ENCODE peak calls at places on chromosomes 16 and 17, in six cellular contexts. One of them, this sample, is unnamed. For H3K79me2, the result is how much of the 10 kb centered on the place peaks cover.

GRCh38 chr16:12646490-12647274 is 157.0 kb downstream of the CPPED1 start:
- DNase-seq in neural progenitor cell: no peak
- DNase-seq in SK-N-SH: peak
- DNase-seq in GM23248: peak
- DNase-seq in fibroblast of lung: no peak
- DNase-seq in PC-3: no peak
- DNase-seq in this sample: peak

GRCh38 chr17:44170499-44171201 is at the start of gene ASB16:
- DNase-seq in neural progenitor cell: peak
- DNase-seq in SK-N-SH: peak
- DNase-seq in GM23248: peak
- DNase-seq in fibroblast of lung: peak
- DNase-seq in PC-3: no peak
- DNase-seq in this sample: peak

GRCh38 chr17:17119533-17119932 is 77.3 kb downstream of the MPRIP start:
- DNase-seq in neural progenitor cell: no peak
- DNase-seq in SK-N-SH: no peak
- DNase-seq in GM23248: peak
- DNase-seq in fibroblast of lung: peak
- DNase-seq in PC-3: peak
- DNase-seq in this sample: no peak

GRCh38 chr17:78494189-78494960 is 82.8 kb downstream of the DNAH17 start:
- DNase-seq in neural progenitor cell: no peak
- DNase-seq in SK-N-SH: no peak
- DNase-seq in GM23248: no peak
- DNase-seq in fibroblast of lung: no peak
- DNase-seq in PC-3: no peak
- DNase-seq in this sample: no peak

GRCh38 chr16:10738231-10739077 is 5.2 kb upstream of the NUBP1 start:
- DNase-seq in neural progenitor cell: no peak
- DNase-seq in SK-N-SH: no peak
- DNase-seq in GM23248: peak
- DNase-seq in fibroblast of lung: peak
- DNase-seq in PC-3: peak
- DNase-seq in this sample: peak

GRCh38 chr17:50947844-50948514 is 81.8 kb upstream of the TOB1 start:
- DNase-seq in neural progenitor cell: no peak
- DNase-seq in SK-N-SH: peak
- DNase-seq in GM23248: no peak
- DNase-seq in fibroblast of lung: no peak
- DNase-seq in PC-3: peak
- DNase-seq in this sample: no peak

GRCh38 chr16:69611103-69611640 is 45.4 kb downstream of the NFAT5 start:
- DNase-seq in neural progenitor cell: no peak
- DNase-seq in SK-N-SH: peak
- DNase-seq in GM23248: no peak
- DNase-seq in fibroblast of lung: no peak
- DNase-seq in PC-3: no peak
- DNase-seq in this sample: no peak

GRCh38 chr16:83058376-83058775 is 431.6 kb downstream of the CDH13 start:
- DNase-seq in neural progenitor cell: no peak
- DNase-seq in SK-N-SH: no peak
- DNase-seq in GM23248: no peak
- DNase-seq in fibroblast of lung: no peak
- DNase-seq in PC-3: no peak
- DNase-seq in this sample: no peak

GRCh38 chr17:48825446-48826381 is 5.1 kb upstream of the CALCOCO2 start:
- DNase-seq in neural progenitor cell: no peak
- DNase-seq in SK-N-SH: no peak
- DNase-seq in GM23248: peak
- DNase-seq in fibroblast of lung: no peak
- DNase-seq in PC-3: peak
- DNase-seq in this sample: no peak

GRCh38 chr17:7215652-7216139 is 3.9 kb downstream of the DLG4 start:
- DNase-seq in neural progenitor cell: peak
- DNase-seq in SK-N-SH: peak
- DNase-seq in GM23248: peak
- DNase-seq in fibroblast of lung: no peak
- DNase-seq in PC-3: no peak
- DNase-seq in this sample: no peak

GRCh38 chr17:68909066-68909465 is 46.1 kb downstream of the ABCA8 start:
- DNase-seq in neural progenitor cell: no peak
- DNase-seq in SK-N-SH: no peak
- DNase-seq in GM23248: peak
- DNase-seq in fibroblast of lung: peak
- DNase-seq in PC-3: peak
- DNase-seq in this sample: no peak

GRCh38 chr17:327971-328370 is 24.6 kb downstream of the RPH3AL start:
- DNase-seq in neural progenitor cell: no peak
- DNase-seq in SK-N-SH: no peak
- DNase-seq in GM23248: no peak
- DNase-seq in fibroblast of lung: no peak
- DNase-seq in PC-3: no peak
- DNase-seq in this sample: no peak

GRCh38 chr16:65583498-65583897 is 461.6 kb upstream of the CDH11 start:
- DNase-seq in neural progenitor cell: no peak
- DNase-seq in SK-N-SH: no peak
- DNase-seq in GM23248: no peak
- DNase-seq in fibroblast of lung: no peak
- DNase-seq in PC-3: no peak
- DNase-seq in this sample: no peak

GRCh38 chr16:52497067-52497816 is 49.7 kb downstream of the TOX3 start:
- DNase-seq in neural progenitor cell: no peak
- DNase-seq in SK-N-SH: peak
- DNase-seq in GM23248: no peak
- DNase-seq in fibroblast of lung: peak
- DNase-seq in PC-3: peak
- DNase-seq in this sample: no peak

GRCh38 chr16:27123795-27124194 is 57.1 kb downstream of the C16orf82 start:
- DNase-seq in neural progenitor cell: no peak
- DNase-seq in SK-N-SH: no peak
- DNase-seq in GM23248: peak
- DNase-seq in fibroblast of lung: no peak
- DNase-seq in PC-3: no peak
- DNase-seq in this sample: no peak

GRCh38 chr17:14918540-14918939 is 346.6 kb downstream of the PMP22 start:
- DNase-seq in neural progenitor cell: no peak
- DNase-seq in SK-N-SH: no peak
- DNase-seq in GM23248: peak
- DNase-seq in fibroblast of lung: peak
- DNase-seq in PC-3: no peak
- DNase-seq in this sample: no peak

GRCh38 chr17:17558431-17558830 is 33.1 kb downstream of the PEMT start:
- DNase-seq in neural progenitor cell: no peak
- DNase-seq in SK-N-SH: no peak
- DNase-seq in GM23248: no peak
- DNase-seq in fibroblast of lung: no peak
- DNase-seq in PC-3: no peak
- DNase-seq in this sample: no peak

GRCh38 chr16:67917852-67918236 is 13.8 kb downstream of the CTRL start:
- DNase-seq in neural progenitor cell: no peak
- DNase-seq in SK-N-SH: no peak
- DNase-seq in GM23248: peak
- DNase-seq in fibroblast of lung: peak
- DNase-seq in PC-3: peak
- DNase-seq in this sample: no peak

GRCh38 chr16:67914758-67915622 is 16.7 kb downstream of the CTRL start:
- DNase-seq in neural progenitor cell: no peak
- DNase-seq in SK-N-SH: peak
- DNase-seq in GM23248: no peak
- DNase-seq in fibroblast of lung: no peak
- DNase-seq in PC-3: no peak
- DNase-seq in this sample: no peak

GRCh38 chr16:67919618-67920210 is 11.9 kb downstream of the CTRL start:
- DNase-seq in neural progenitor cell: no peak
- DNase-seq in SK-N-SH: no peak
- DNase-seq in GM23248: peak
- DNase-seq in fibroblast of lung: no peak
- DNase-seq in PC-3: no peak
- DNase-seq in this sample: no peak

GRCh38 chr16:67917140-67917851 is 14.4 kb downstream of the CTRL start:
- DNase-seq in neural progenitor cell: no peak
- DNase-seq in SK-N-SH: no peak
- DNase-seq in GM23248: peak
- DNase-seq in fibroblast of lung: no peak
- DNase-seq in PC-3: no peak
- DNase-seq in this sample: no peak

GRCh38 chr16:67915831-67916723 is 15.6 kb downstream of the CTRL start:
- DNase-seq in neural progenitor cell: no peak
- DNase-seq in SK-N-SH: peak
- DNase-seq in GM23248: no peak
- DNase-seq in fibroblast of lung: no peak
- DNase-seq in PC-3: no peak
- DNase-seq in this sample: no peak
- H3K9ac ChIP-seq in neural progenitor cell: no peak
- H3K9ac ChIP-seq in SK-N-SH: no peak
- H3K9ac ChIP-seq in GM23248: no peak
- H3K9ac ChIP-seq in fibroblast of lung: no peak
- H3K9ac ChIP-seq in PC-3: no peak
- H3K9ac ChIP-seq in this sample: no peak

DNA sequence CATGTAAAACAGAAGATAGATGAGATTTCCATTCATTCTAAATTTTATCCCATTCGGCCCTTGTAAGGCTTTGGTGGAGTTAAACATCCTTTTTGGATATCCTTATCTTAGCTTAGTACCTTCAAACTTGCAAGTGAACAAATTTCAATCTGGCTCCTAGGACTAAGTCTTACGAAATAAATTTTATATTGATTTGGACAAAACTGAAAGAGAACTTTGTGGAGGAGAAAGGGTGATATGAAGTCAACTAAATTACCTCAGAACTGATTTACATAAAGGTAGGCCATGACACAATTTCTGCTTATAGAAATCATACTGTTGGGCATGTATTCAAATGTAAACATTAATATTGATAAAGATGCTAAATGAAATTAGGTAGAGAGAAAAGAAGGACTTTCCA is 175.3 kb upstream of the C17orf78 start:
- DNase-seq in neural progenitor cell: no peak
- DNase-seq in SK-N-SH: no peak
- DNase-seq in GM23248: no peak
- DNase-seq in fibroblast of lung: no peak
- DNase-seq in PC-3: no peak
- DNase-seq in this sample: no peak
- H3K79me2 ChIP-seq in neural progenitor cell: under half
- H3K79me2 ChIP-seq in SK-N-SH: under half
- H3K79me2 ChIP-seq in GM23248: under half
- H3K79me2 ChIP-seq in fibroblast of lung: under half
- H3K79me2 ChIP-seq in PC-3: under half
- H3K79me2 ChIP-seq in this sample: under half

GRCh38 chr16:3643095-3643730 is 11.3 kb upstream of the DNASE1 start:
- DNase-seq in neural progenitor cell: no peak
- DNase-seq in SK-N-SH: peak
- DNase-seq in GM23248: no peak
- DNase-seq in fibroblast of lung: no peak
- DNase-seq in PC-3: no peak
- DNase-seq in this sample: no peak
- H2AFZ ChIP-seq in neural progenitor cell: no peak
- H2AFZ ChIP-seq in SK-N-SH: no peak
- H2AFZ ChIP-seq in GM23248: no peak
- H2AFZ ChIP-seq in fibroblast of lung: no peak
- H2AFZ ChIP-seq in PC-3: peak
- H2AFZ ChIP-seq in this sample: no peak

GRCh38 chr16:89956511-89957213 is 8.1 kb downstream of the DEF8 start:
- DNase-seq in neural progenitor cell: no peak
- DNase-seq in SK-N-SH: no peak
- DNase-seq in GM23248: no peak
- DNase-seq in fibroblast of lung: no peak
- DNase-seq in PC-3: no peak
- DNase-seq in this sample: no peak

GRCh38 chr16:89958068-89958467 is 9.5 kb downstream of the DEF8 start:
- DNase-seq in neural progenitor cell: peak
- DNase-seq in SK-N-SH: peak
- DNase-seq in GM23248: peak
- DNase-seq in fibroblast of lung: peak
- DNase-seq in PC-3: peak
- DNase-seq in this sample: no peak

GRCh38 chr16:89958596-89958995 is 10.0 kb downstream of the DEF8 start:
- DNase-seq in neural progenitor cell: no peak
- DNase-seq in SK-N-SH: no peak
- DNase-seq in GM23248: no peak
- DNase-seq in fibroblast of lung: no peak
- DNase-seq in PC-3: no peak
- DNase-seq in this sample: no peak

GRCh38 chr16:89955001-89955685 is 6.6 kb downstream of the DEF8 start:
- DNase-seq in neural progenitor cell: no peak
- DNase-seq in SK-N-SH: no peak
- DNase-seq in GM23248: no peak
- DNase-seq in fibroblast of lung: no peak
- DNase-seq in PC-3: no peak
- DNase-seq in this sample: no peak

GRCh38 chr16:89957214-89957785 is 8.7 kb downstream of the DEF8 start:
- DNase-seq in neural progenitor cell: no peak
- DNase-seq in SK-N-SH: no peak
- DNase-seq in GM23248: no peak
- DNase-seq in fibroblast of lung: no peak
- DNase-seq in PC-3: no peak
- DNase-seq in this sample: no peak
- H3K9ac ChIP-seq in neural progenitor cell: no peak
- H3K9ac ChIP-seq in SK-N-SH: no peak
- H3K9ac ChIP-seq in GM23248: no peak
- H3K9ac ChIP-seq in fibroblast of lung: no peak
- H3K9ac ChIP-seq in PC-3: no peak
- H3K9ac ChIP-seq in this sample: no peak

This sample was measured in MM.1S.